ENCODE peak calls at places on chromosomes 16 and 17, in seven cellular contexts. J is cardiac muscle cell, Z is tibial artery, G is A549, H is spleen, E is SJSA1, W is HCT116. A is an unnamed sample.
A peak's percentile ranks its signal among the peaks of the same experiment; 100 is the strongest.

GRCh38 chr16:26598061-26598460 is 468.7 kb upstream of the C16orf82 start:
- DNase-seq in W (peak; percentile 4), J (no peak), G (no peak), Z (no peak), H (no peak), E (no peak), A (no peak)

GRCh38 chr16:66369055-66369592 is 2.6 kb downstream of the CDH5 start:
- DNase-seq in J (peak; percentile 34), Z (no peak), H (peak; percentile 80), W (no peak), E (no peak), G (no peak), A (no peak)

GRCh38 chr16:20243731-20244281 is 83.5 kb downstream of the GP2 start:
- DNase-seq in W (no peak), G (no peak), H (no peak), Z (no peak), E (no peak), J (no peak), A (no peak)

GRCh38 chr16:82954224-82954929 is 327.6 kb downstream of the CDH13 start:
- DNase-seq in W (no peak), Z (no peak), H (no peak), J (peak; percentile 70), E (no peak), G (no peak), A (no peak)

GRCh38 chr17:48596000-48596734 is 2.6 kb upstream of the HOXB5 start:
- DNase-seq in J (no peak), Z (no peak), G (no peak), W (no peak), E (no peak), H (no peak), A (no peak)

GRCh38 chr16:70577256-70577698 is 53.7 kb downstream of the SF3B3 start:
- DNase-seq in G (no peak), H (no peak), E (peak; percentile 62), W (peak; percentile 8), Z (peak; percentile 54), J (no peak), A (peak; percentile 2)

GRCh38 chr17:1484586-1485310 is 7.7 kb downstream of the MYO1C start:
- DNase-seq in E (no peak), G (peak; percentile 57), W (peak; percentile 65), H (peak; percentile 92), J (peak; percentile 62), Z (peak; percentile 47), A (no peak)

GRCh38 chr17:71111945-71112344 is 942.6 kb downstream of the KCNJ2 start:
- DNase-seq in E (no peak), Z (no peak), J (no peak), W (no peak), H (no peak), G (no peak), A (no peak)

GRCh38 chr16:72285324-72285723 is 113.4 kb upstream of the PMFBP1 start:
- DNase-seq in G (no peak), W (no peak), H (no peak), Z (no peak), J (no peak), E (no peak), A (no peak)

GRCh38 chr17:59406808-59407381 is 75.4 kb downstream of the YPEL2 start:
- DNase-seq in E (no peak), J (peak; percentile 60), G (no peak), Z (no peak), H (no peak), W (no peak), A (no peak)

GRCh38 chr16:77213542-77214108 is 14.4 kb downstream of the SYCE1L start:
- DNase-seq in W (peak; percentile 98), E (peak; percentile 82), J (peak; percentile 85), G (peak; percentile 90), Z (no peak), H (peak; percentile 81), A (no peak)

GRCh38 chr17:17044846-17045561 is 2.7 kb downstream of the MPRIP start:
- DNase-seq in W (no peak), G (no peak), J (peak; percentile 81), Z (no peak), E (peak; percentile 83), H (peak; percentile 70), A (no peak)

GRCh38 chr16:49697631-49698030 is 158.3 kb downstream of the ZNF423 start:
- DNase-seq in W (no peak), G (no peak), E (no peak), J (no peak), H (no peak), Z (no peak), A (no peak)

GRCh38 chr16:49698931-49699715 is 156.8 kb downstream of the ZNF423 start:
- DNase-seq in W (no peak), G (no peak), H (no peak), J (peak; percentile 77), Z (peak; percentile 62), E (peak; percentile 63), A (no peak)

GRCh38 chr16:49695782-49696413 is 160.0 kb downstream of the ZNF423 start:
- DNase-seq in W (no peak), G (no peak), J (no peak), Z (no peak), E (no peak), H (no peak), A (no peak)

GRCh38 chr16:49698416-49698815 is 157.5 kb downstream of the ZNF423 start:
- DNase-seq in G (no peak), E (no peak), W (no peak), Z (peak; percentile 35), H (no peak), J (peak; percentile 72), A (no peak)

GRCh38 chr16:49696414-49697101 is 159.4 kb downstream of the ZNF423 start:
- DNase-seq in E (no peak), Z (no peak), H (no peak), G (no peak), J (no peak), W (no peak), A (no peak)
- H3K27ac ChIP-seq in E (no peak overlapping the region), Z (no peak overlapping the region), H (no peak overlapping the region), G (no peak overlapping the region), J (peak overlapping the region; percentile 50), W (no peak overlapping the region), A (no peak overlapping the region)

GRCh38 chr16:7376227-7376626 is 43.6 kb downstream of the RBFOX1 start:
- DNase-seq in W (no peak), H (no peak), J (no peak), E (no peak), Z (no peak), G (no peak), A (no peak)

GRCh38 chr16:7374614-7375174 is 42.0 kb downstream of the RBFOX1 start:
- DNase-seq in Z (no peak), W (no peak), J (no peak), E (no peak), G (no peak), H (no peak), A (no peak)

GRCh38 chr16:7377231-7377630 is 44.6 kb downstream of the RBFOX1 start:
- DNase-seq in E (no peak), J (no peak), G (no peak), W (no peak), Z (no peak), H (no peak), A (no peak)

GRCh38 chr16:7380907-7381306 is 48.3 kb downstream of the RBFOX1 start:
- DNase-seq in H (no peak), J (no peak), E (no peak), Z (no peak), W (no peak), G (no peak), A (no peak)

DNA sequence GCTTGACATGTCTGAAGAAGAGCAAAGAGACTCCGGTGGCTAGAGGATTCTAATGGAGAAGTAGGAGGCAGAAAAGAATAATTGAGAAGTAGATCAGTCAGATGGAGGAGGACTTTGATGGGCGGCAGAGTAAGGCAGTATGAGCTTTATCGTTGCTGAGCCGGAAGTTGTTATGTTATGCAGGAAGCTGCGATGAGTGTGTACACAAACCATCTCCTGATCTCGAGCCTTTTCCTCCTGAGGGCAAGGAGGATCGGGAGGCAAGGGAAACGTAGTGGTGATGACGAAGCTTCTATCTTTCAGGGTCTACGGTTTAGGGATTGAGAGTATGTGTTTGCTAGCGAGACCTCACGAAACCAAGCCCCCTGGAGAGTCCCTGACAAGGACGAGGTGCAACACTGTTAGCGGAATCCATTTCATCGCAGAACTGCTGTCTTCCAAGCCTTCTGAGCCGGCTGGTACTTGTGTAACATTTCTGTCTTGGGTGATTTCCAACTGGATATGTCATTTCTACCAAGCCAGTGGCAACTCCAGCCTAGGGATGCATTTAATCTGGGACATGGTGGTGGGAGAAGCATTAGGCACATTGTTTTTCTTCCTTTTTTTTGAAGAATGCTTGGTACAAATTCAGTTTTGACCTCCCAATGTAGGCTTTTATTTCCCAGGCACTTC is 45.5 kb downstream of the RBFOX1 start:
- DNase-seq in H (no peak), W (no peak), Z (no peak), G (no peak), E (no peak), J (no peak), A (no peak)
- H3K27ac ChIP-seq in H (no peak overlapping the region), W (no peak overlapping the region), Z (no peak overlapping the region), G (no peak overlapping the region), E (no peak overlapping the region), J (no peak overlapping the region), A (no peak overlapping the region)

GRCh38 chr17:74742978-74743545 is 5.4 kb upstream of the NHERF1 start:
- DNase-seq in W (no peak), E (peak; percentile 45), J (no peak), Z (no peak), G (no peak), H (peak; percentile 76), A (no peak)
- H3K27ac ChIP-seq in W (no peak overlapping the region), E (no peak overlapping the region), J (no peak overlapping the region), Z (no peak overlapping the region), G (no peak overlapping the region), H (peak overlapping the region; percentile 94), A (no peak overlapping the region)

GRCh38 chr17:49873926-49874325 is 26.1 kb upstream of the TAC4 start:
- DNase-seq in E (no peak), Z (no peak), G (no peak), W (no peak), H (no peak), J (no peak), A (no peak)
- H3K27ac ChIP-seq in E (no peak overlapping the region), Z (no peak overlapping the region), G (no peak overlapping the region), W (no peak overlapping the region), H (no peak overlapping the region), J (no peak overlapping the region), A (no peak overlapping the region)

GRCh38 chr17:32882029-32882428 is 5.1 kb upstream of the MYO1D start:
- DNase-seq in W (no peak), G (no peak), E (no peak), Z (no peak), J (no peak), H (no peak), A (no peak)
- H3K27ac ChIP-seq in W (no peak overlapping the region), G (no peak overlapping the region), E (no peak overlapping the region), Z (no peak overlapping the region), J (no peak overlapping the region), H (no peak overlapping the region), A (no peak overlapping the region)

GRCh38 chr17:9473716-9474115 is 101.9 kb downstream of the STX8 start:
- DNase-seq in Z (no peak), G (no peak), H (no peak), E (no peak), J (peak; percentile 30), W (no peak), A (no peak)
- H3K27ac ChIP-seq in Z (no peak overlapping the region), G (no peak overlapping the region), H (no peak overlapping the region), E (no peak overlapping the region), J (no peak overlapping the region), W (no peak overlapping the region), A (no peak overlapping the region)

GRCh38 chr16:88502776-88503280 is 49.7 kb downstream of the ZFPM1 start:
- DNase-seq in G (no peak), Z (no peak), H (no peak), E (no peak), W (no peak), J (no peak), A (no peak)
- H3K27ac ChIP-seq in G (no peak overlapping the region), Z (no peak overlapping the region), H (no peak overlapping the region), E (no peak overlapping the region), W (no peak overlapping the region), J (no peak overlapping the region), A (no peak overlapping the region)